ENCODE peak calls at places on chromosomes 6 and 20, in nine cellular contexts. T is left ventricle myocardium inferior; G is lung; E is CD8-positive, alpha-beta memory T cell; M is ovary; X is adrenal gland; F is GM23248; U is DND-41; K is right lobe of liver. A is an unnamed sample. For H3K27me3, the result is how much of the 10 kb centered on the place peaks cover.

GRCh38 chr6:14339711-14340590 is 222.4 kb downstream of the CD83 start:
- DNase-seq in U (no peak), T (no peak), K (no peak), X (no peak), M (no peak), G (no peak), E (no peak), F (no peak), A (no peak)

GRCh38 chr6:105193647-105194046 is 13.8 kb upstream of the POPDC3 start:
- DNase-seq in T (no peak), U (no peak), E (no peak), M (no peak), G (no peak), K (no peak), F (peak), X (no peak), A (no peak)

GRCh38 chr6:108948252-108948651 is 100.0 kb downstream of the ARMC2 start:
- DNase-seq in X (no peak), G (no peak), K (no peak), F (peak), E (no peak), U (no peak), M (no peak), T (no peak), A (peak)

GRCh38 chr6:163466839-163467390 is 52.4 kb downstream of the QKI start:
- DNase-seq in E (no peak), T (no peak), M (no peak), X (no peak), U (no peak), K (no peak), F (no peak), G (no peak), A (no peak)

GRCh38 chr6:56040271-56040670 is 164.9 kb upstream of the BMP5 start:
- DNase-seq in U (no peak), G (no peak), E (no peak), X (no peak), T (no peak), F (peak), K (no peak), M (no peak), A (no peak)

GRCh38 chr6:19873031-19873430 is 35.9 kb downstream of the ID4 start:
- DNase-seq in U (peak), F (peak), G (no peak), X (no peak), M (no peak), E (no peak), T (no peak), K (no peak), A (no peak)

GRCh38 chr20:1469925-1470571 is 3.4 kb upstream of the NSFL1C start:
- DNase-seq in E (no peak), X (peak), G (peak), M (peak), U (peak), K (peak), F (peak), T (peak), A (peak)

GRCh38 chr6:11494786-11495564 is 42.6 kb upstream of the TMEM170B start:
- DNase-seq in M (no peak), K (no peak), E (no peak), G (no peak), F (peak), X (no peak), T (no peak), U (no peak), A (no peak)

GRCh38 chr6:71197770-71198169 is 90.8 kb upstream of the OGFRL1 start:
- DNase-seq in T (no peak), U (no peak), M (no peak), G (no peak), X (no peak), K (no peak), F (peak), E (no peak), A (no peak)

GRCh38 chr20:45011108-45011526 is 44.8 kb downstream of the STK4 start:
- DNase-seq in F (peak), T (peak), M (peak), G (peak), K (no peak), U (peak), X (peak), E (peak), A (peak)

GRCh38 chr6:150937126-150937906 is 71.8 kb downstream of the MTHFD1L start:
- DNase-seq in F (no peak), E (no peak), K (no peak), U (no peak), G (peak), M (no peak), X (no peak), T (peak), A (peak)

GRCh38 chr6:38767555-38767954 is 52.4 kb downstream of the DNAH8 start:
- DNase-seq in E (no peak), F (no peak), X (no peak), U (no peak), M (no peak), T (no peak), G (no peak), K (no peak), A (no peak)

GRCh38 chr6:142950291-142950690 is 5.3 kb upstream of the HIVEP2 start:
- DNase-seq in G (no peak), E (no peak), X (no peak), F (no peak), K (no peak), M (no peak), U (no peak), T (no peak), A (no peak)

GRCh38 chr20:47761478-47762047 is 23.7 kb downstream of the SULF2 start:
- DNase-seq in F (no peak), K (no peak), X (no peak), M (no peak), T (no peak), G (no peak), U (no peak), E (no peak), A (no peak)

GRCh38 chr6:162019311-162019710 is 708.3 kb downstream of the PRKN start:
- DNase-seq in M (no peak), E (no peak), K (no peak), X (no peak), U (no peak), T (no peak), G (no peak), F (no peak), A (no peak)

GRCh38 chr20:19830351-19830750 is 72.3 kb downstream of the RIN2 start:
- DNase-seq in X (no peak), E (no peak), T (no peak), F (no peak), M (no peak), G (no peak), K (no peak), U (no peak), A (no peak)

GRCh38 chr6:85470023-85470410 is 20.1 kb downstream of the NT5E start:
- DNase-seq in U (no peak), T (no peak), X (no peak), G (no peak), M (no peak), E (no peak), F (peak), K (no peak), A (no peak)

GRCh38 chr6:30234361-30234760 is 21.2 kb upstream of the TRIM26 start:
- DNase-seq in U (no peak), T (no peak), K (no peak), X (no peak), G (no peak), E (no peak), M (no peak), F (peak), A (no peak)

GRCh38 chr6:13068558-13069210 is 259.7 kb downstream of the TBC1D7 start:
- DNase-seq in E (no peak), T (no peak), U (no peak), G (no peak), X (no peak), K (no peak), F (no peak), M (no peak), A (no peak)

GRCh38 chr6:156912431-156912830 is 135.3 kb downstream of the ARID1B start:
- DNase-seq in F (no peak), T (no peak), M (no peak), E (no peak), K (no peak), U (peak), G (no peak), X (no peak), A (no peak)

GRCh38 chr20:57772349-57772964 is 62.6 kb upstream of the PMEPA1 start:
- DNase-seq in F (peak), X (no peak), U (peak), E (no peak), G (no peak), M (no peak), K (no peak), T (no peak), A (no peak)

GRCh38 chr20:15555913-15556312 is 1017.3 kb downstream of the KIF16B start:
- DNase-seq in F (no peak), X (no peak), K (no peak), U (no peak), M (no peak), E (no peak), G (no peak), T (no peak), A (no peak)

GRCh38 chr6:19803331-19804330 is 33.5 kb upstream of the ID4 start:
- DNase-seq in G (no peak), K (no peak), X (no peak), T (no peak), M (no peak), E (no peak), F (peak), U (no peak), A (no peak)

GRCh38 chr6:158536891-158537798 is 22.7 kb upstream of the TMEM181 start:
- DNase-seq in G (peak), M (no peak), X (peak), E (peak), T (no peak), K (no peak), U (no peak), F (peak), A (no peak)

GRCh38 chr6:34696189-34696738 is 303 bp downstream of the ILRUN start:
- DNase-seq in E (no peak), T (peak), U (no peak), M (no peak), X (peak), F (peak), G (no peak), K (peak), A (peak)

GRCh38 chr6:9581155-9581554 is 833.7 kb downstream of the TFAP2A start:
- DNase-seq in K (no peak), F (no peak), U (no peak), E (no peak), X (no peak), G (no peak), T (no peak), M (no peak), A (no peak)

GRCh38 chr6:156691018-156691417 is 86.2 kb upstream of the ARID1B start:
- DNase-seq in E (no peak), X (no peak), T (no peak), F (no peak), G (no peak), U (no peak), M (no peak), K (no peak), A (no peak)

GRCh38 chr6:143609501-143609900 is 68.3 kb upstream of the PHACTR2 start:
- DNase-seq in K (no peak), F (no peak), X (no peak), M (no peak), U (no peak), E (no peak), T (no peak), G (no peak), A (no peak)

GRCh38 chr6:134550604-134551003 is 232.7 kb upstream of the SGK1 start:
- DNase-seq in M (no peak), U (no peak), X (no peak), F (peak), T (no peak), E (no peak), G (no peak), K (no peak), A (no peak)

GRCh38 chr6:50845499-50846108 is 26.9 kb downstream of the TFAP2B start:
- DNase-seq in U (no peak), G (no peak), X (no peak), F (no peak), E (no peak), M (no peak), K (no peak), T (no peak), A (no peak)

GRCh38 chr6:39309942-39310531 is 4.2 kb downstream of the KCNK17 start:
- DNase-seq in T (peak), U (peak), G (peak), K (peak), M (peak), X (peak), E (peak), F (peak), A (peak)

GRCh38 chr20:2101057-2101934 is at the start of gene STK35:
- DNase-seq in X (no peak), G (peak), F (no peak), K (peak), M (peak), U (peak), T (no peak), E (no peak), A (peak)

GRCh38 chr6:117317261-117317660 is 51.9 kb downstream of the VGLL2 start:
- DNase-seq in U (no peak), X (no peak), K (no peak), G (no peak), F (peak), E (no peak), T (no peak), M (no peak), A (no peak)

GRCh38 chr6:40584741-40585140 is 2.4 kb downstream of the LRFN2 start:
- DNase-seq in M (no peak), X (no peak), E (no peak), U (no peak), F (no peak), T (no peak), G (no peak), K (no peak), A (no peak)

GRCh38 chr6:154243793-154244768 is 112.5 kb downstream of the IPCEF1 start:
- DNase-seq in T (no peak), U (no peak), K (no peak), E (no peak), M (no peak), X (no peak), F (no peak), G (no peak), A (no peak)

DNA sequence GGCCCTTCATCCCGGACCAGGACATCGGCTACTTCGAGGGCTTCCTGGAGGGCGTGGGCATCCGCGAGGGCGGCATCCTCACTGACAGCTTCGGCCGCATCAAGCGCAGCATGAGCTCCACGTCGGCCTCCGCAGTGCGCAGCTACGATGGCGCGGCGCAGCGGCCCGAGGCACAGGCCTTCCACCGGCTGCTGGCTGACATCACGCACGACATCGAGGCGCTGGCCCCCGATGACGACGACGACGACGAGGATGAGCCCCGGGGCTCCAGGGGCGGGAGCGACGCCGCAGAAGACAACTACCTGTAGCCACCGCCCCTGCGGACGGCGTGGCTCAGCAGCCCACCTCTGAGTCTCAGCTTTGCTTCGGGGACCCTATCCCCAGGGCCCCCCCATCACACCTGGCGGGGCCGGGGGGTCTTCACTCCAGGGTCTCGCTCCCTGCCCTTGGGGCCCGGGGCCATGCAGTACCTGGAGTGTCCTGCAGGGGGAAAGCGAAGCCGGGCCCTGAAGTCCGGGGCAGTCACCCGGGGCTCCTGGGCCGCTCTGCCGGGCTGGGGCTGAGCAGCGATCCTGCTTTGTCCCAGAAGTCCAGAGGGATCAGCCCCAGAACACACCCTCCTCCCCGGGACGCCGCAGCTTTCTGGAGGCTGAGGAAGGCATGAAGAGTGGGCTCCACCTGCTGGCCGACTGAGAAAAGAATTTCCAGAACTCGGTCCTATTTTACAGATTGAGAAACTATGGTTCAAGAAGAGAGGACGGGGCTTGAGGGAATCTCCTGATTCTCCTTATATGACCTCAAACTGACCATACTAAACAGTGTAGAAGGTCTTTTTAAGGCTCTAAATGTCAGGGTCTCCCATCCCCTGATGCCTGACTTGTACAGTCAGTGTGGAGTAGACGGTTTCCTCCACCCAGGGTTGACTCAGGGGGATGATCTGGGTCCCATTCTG is 20.8 kb upstream of the HCK start:
- DNase-seq in U (peak), X (peak), E (peak), K (peak), G (peak), F (peak), T (peak), M (peak), A (peak)
- H3K4me3 ChIP-seq in U (peak), X (peak), E (peak), K (peak), G (no peak), F (peak), T (peak), M (no peak), A (no peak)

DNA sequence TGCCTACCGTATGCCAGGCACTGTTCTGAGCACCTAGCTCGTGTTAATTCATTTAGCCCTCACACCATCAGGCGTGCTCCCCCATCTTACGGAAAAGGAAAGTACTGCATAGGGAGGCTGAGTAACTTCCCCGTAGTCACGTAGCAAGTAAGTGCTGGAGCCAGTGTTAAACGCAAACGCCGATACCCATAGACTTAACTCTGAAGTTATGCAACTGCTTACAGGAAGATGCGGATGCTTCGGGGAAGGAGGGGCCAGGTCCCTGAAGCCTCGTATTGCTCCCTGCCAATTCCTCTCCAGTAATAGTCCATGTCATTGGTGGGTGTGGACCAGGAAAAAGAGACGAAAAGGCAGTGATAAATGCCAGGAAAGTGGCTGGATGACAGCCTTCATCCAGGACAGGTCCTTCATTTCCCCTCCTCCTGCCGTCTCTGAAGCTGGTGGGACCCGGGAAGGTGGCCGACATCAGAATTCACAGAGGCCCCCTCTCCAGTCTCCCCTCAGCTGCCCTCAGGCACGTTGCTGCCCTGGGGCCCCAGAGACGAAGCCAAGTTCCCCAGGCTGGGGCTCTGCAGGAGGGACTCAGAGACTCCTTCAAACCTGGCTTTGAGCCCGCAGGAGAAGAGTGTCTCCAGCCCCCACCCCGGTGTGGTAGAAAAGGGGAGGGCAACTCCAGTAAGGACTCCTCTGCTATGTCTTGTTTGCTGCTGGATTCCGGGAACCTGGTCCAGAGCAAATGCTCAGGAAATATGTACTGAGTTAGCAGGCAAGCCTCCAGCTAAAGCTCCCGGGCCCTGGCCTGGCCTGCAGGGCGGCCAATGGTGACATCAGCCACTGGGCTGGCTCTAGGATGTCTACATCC is 37.7 kb downstream of the RAB44 start:
- DNase-seq in M (peak), X (peak), F (peak), T (peak), G (peak), U (no peak), K (peak), E (no peak), A (peak)
- H3K27ac ChIP-seq in M (peak), X (no peak), F (peak), T (peak), G (peak), U (no peak), K (peak), E (no peak), A (peak)

GRCh38 chr6:7542878-7543394 is 1.5 kb downstream of the DSP start:
- DNase-seq in U (no peak), K (peak), T (peak), G (peak), F (peak), M (peak), E (no peak), X (peak), A (no peak)

GRCh38 chr6:7541175-7542064 is at the start of gene DSP:
- DNase-seq in M (no peak), X (peak), T (peak), E (no peak), F (peak), G (peak), K (peak), U (no peak), A (peak)

GRCh38 chr6:7542065-7542877 is 800 bp downstream of the DSP start:
- DNase-seq in K (no peak), X (peak), T (peak), U (no peak), G (no peak), M (no peak), E (no peak), F (peak), A (no peak)

GRCh38 chr6:7538484-7538883 is 3.0 kb upstream of the DSP start:
- DNase-seq in G (no peak), K (no peak), U (no peak), E (no peak), T (no peak), X (no peak), M (no peak), F (no peak), A (no peak)

DNA sequence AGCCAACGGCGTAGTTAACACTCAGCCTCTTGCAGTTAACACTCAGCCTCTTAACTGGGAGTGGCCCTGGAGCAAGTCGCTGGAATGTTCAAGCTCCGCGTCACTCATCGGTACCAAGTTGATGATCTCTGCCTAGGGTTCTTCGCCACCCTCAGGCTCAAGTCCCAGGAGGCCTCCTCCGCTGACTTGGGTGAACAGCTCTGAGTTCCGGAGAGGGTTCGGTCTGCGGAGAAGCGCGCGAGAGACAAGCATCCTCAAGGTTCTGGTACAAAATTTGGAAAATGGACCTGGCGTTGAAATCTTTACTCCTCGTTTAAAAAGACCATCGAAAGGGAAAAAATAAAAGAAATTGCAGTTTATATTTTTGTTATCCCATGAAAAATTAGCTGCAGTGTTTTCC is 876 bp upstream of the DSP start:
- DNase-seq in U (no peak), X (no peak), M (no peak), T (peak), K (no peak), G (peak), F (peak), E (no peak), A (no peak)
- H3K27me3 ChIP-seq in U (under half), X (under half), M (under half), T (half or more), K (under half), G (under half), F (under half), E (under half), A (under half)

DNA sequence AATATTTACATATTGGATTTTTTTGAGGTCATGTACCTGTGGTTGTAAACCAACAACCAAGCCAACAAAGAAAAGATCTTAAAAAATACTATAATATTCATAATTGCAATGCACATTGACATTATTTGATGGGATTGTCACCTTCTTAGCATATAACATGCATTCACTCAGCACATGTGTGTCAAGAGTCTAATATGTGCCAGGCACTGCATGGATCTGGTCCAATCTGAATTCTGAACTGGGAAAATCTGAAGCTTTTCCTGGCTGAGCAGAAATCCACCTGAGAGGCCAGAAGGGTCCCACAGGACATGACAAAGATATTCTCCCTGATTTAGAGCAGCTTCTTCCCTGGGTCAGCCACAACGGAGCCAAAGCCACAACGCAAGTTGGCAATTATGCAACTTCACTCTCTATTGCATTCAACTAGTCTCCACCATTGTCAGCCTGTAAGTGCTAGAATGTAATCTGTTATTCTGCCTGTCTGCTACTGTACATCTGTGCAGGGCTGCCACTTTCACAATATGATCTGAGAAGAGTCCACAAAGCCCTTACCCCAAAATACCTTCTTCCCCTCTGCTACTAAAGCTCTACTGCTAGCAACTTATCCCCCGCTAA is 17.0 kb upstream of the DDO start:
- DNase-seq in G (no peak), E (no peak), X (no peak), M (no peak), U (no peak), F (no peak), K (no peak), T (no peak), A (no peak)
- H3K4me3 ChIP-seq in G (no peak), E (no peak), X (no peak), M (no peak), U (no peak), F (no peak), K (no peak), T (no peak), A (no peak)